ENCODE peak calls at places on chromosome 3, in eight cellular contexts. One of them, this sample, is unnamed.
A peak's percentile ranks its signal among the peaks of the same experiment; 100 is the strongest.

GRCh38 chr3:187616307-187616939 is 53.8 kb downstream of the SST start:
- DNase-seq in nephron progenitor cell: peak; percentile 61
- DNase-seq in neural progenitor cell: peak; percentile 76
- DNase-seq in K562: peak; percentile 47
- DNase-seq in foreskin keratinocyte: no peak
- DNase-seq in glutamatergic neuron: peak; percentile 66
- DNase-seq in WTC11: peak; percentile 62
- DNase-seq in transverse colon: peak; percentile 31
- DNase-seq in this sample: peak; percentile 38

GRCh38 chr3:52851348-52851747 is 16.5 kb upstream of the MUSTN1 start:
- DNase-seq in WTC11: peak; percentile 64
- DNase-seq in nephron progenitor cell: peak; percentile 44
- DNase-seq in transverse colon: no peak
- DNase-seq in neural progenitor cell: peak; percentile 77
- DNase-seq in foreskin keratinocyte: no peak
- DNase-seq in K562: peak; percentile 59
- DNase-seq in glutamatergic neuron: peak; percentile 59
- DNase-seq in this sample: peak; percentile 71

GRCh38 chr3:52001443-52001974 is 5.8 kb upstream of the RPL29 start:
- DNase-seq in foreskin keratinocyte: no peak
- DNase-seq in glutamatergic neuron: peak; percentile 86
- DNase-seq in transverse colon: peak; percentile 79
- DNase-seq in WTC11: peak; percentile 97
- DNase-seq in K562: peak; percentile 83
- DNase-seq in neural progenitor cell: peak; percentile 94
- DNase-seq in nephron progenitor cell: peak; percentile 93
- DNase-seq in this sample: peak; percentile 94

GRCh38 chr3:150535204-150535603 is 11.1 kb downstream of the SERP1 start:
- DNase-seq in glutamatergic neuron: no peak
- DNase-seq in neural progenitor cell: no peak
- DNase-seq in nephron progenitor cell: no peak
- DNase-seq in WTC11: no peak
- DNase-seq in foreskin keratinocyte: no peak
- DNase-seq in K562: no peak
- DNase-seq in transverse colon: no peak
- DNase-seq in this sample: no peak

GRCh38 chr3:136008732-136009456 is 43.4 kb downstream of the PPP2R3A start:
- DNase-seq in foreskin keratinocyte: no peak
- DNase-seq in nephron progenitor cell: no peak
- DNase-seq in glutamatergic neuron: no peak
- DNase-seq in K562: no peak
- DNase-seq in neural progenitor cell: no peak
- DNase-seq in transverse colon: no peak
- DNase-seq in WTC11: peak; percentile 18
- DNase-seq in this sample: no peak

GRCh38 chr3:86923071-86923476 is 67.9 kb downstream of the VGLL3 start:
- DNase-seq in neural progenitor cell: no peak
- DNase-seq in glutamatergic neuron: no peak
- DNase-seq in nephron progenitor cell: no peak
- DNase-seq in K562: no peak
- DNase-seq in WTC11: no peak
- DNase-seq in transverse colon: no peak
- DNase-seq in foreskin keratinocyte: peak; percentile 79
- DNase-seq in this sample: no peak

GRCh38 chr3:175951047-175951694 is 1092.0 kb downstream of the NAALADL2 start:
- DNase-seq in nephron progenitor cell: no peak
- DNase-seq in transverse colon: no peak
- DNase-seq in neural progenitor cell: no peak
- DNase-seq in K562: no peak
- DNase-seq in WTC11: no peak
- DNase-seq in foreskin keratinocyte: no peak
- DNase-seq in glutamatergic neuron: no peak
- DNase-seq in this sample: no peak

GRCh38 chr3:126616931-126617330 is 38.0 kb downstream of the TXNRD3 start:
- DNase-seq in nephron progenitor cell: no peak
- DNase-seq in foreskin keratinocyte: peak; percentile 24
- DNase-seq in K562: no peak
- DNase-seq in transverse colon: no peak
- DNase-seq in glutamatergic neuron: no peak
- DNase-seq in neural progenitor cell: no peak
- DNase-seq in WTC11: no peak
- DNase-seq in this sample: no peak

DNA sequence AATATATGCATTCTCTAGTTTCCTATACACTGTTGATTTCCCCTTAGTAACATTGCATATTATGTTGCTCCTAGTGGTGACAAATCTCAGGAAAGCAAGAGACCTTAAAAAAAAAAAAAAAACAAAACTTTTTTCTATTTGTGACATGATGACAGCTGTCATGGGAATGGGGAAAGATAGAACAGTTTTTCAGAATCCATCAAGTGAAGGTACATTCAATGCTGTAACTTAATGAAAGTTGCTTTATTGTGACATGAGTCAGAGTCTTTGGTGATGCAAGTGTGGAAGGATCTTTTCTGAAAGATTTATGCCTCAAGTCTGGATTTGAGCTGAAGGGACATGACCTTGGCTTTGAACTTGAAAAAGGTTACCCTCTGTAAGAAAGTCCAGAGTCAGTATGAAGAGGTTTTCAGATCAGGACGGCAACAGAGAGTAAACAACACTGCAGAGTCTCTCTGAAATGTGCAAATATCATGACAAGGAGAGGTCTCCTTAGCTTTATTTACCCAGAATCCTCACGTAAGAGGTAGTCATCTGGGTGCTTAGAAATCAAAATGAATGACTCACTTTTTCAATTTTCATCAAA is 424.7 kb downstream of the CNTN4 start:
- DNase-seq in neural progenitor cell: no peak
- DNase-seq in transverse colon: no peak
- DNase-seq in glutamatergic neuron: no peak
- DNase-seq in foreskin keratinocyte: no peak
- DNase-seq in WTC11: no peak
- DNase-seq in K562: no peak
- DNase-seq in nephron progenitor cell: no peak
- DNase-seq in this sample: no peak
- TF ChIP-seq CTCF in neural progenitor cell: no peak
- TF ChIP-seq CTCF in transverse colon: no peak
- TF ChIP-seq CTCF in glutamatergic neuron: no peak
- TF ChIP-seq CTCF in foreskin keratinocyte: no peak
- TF ChIP-seq CTCF in WTC11: no peak
- TF ChIP-seq CTCF in K562: no peak
- TF ChIP-seq CTCF in nephron progenitor cell: no peak
- TF ChIP-seq CTCF in this sample: no peak

DNA sequence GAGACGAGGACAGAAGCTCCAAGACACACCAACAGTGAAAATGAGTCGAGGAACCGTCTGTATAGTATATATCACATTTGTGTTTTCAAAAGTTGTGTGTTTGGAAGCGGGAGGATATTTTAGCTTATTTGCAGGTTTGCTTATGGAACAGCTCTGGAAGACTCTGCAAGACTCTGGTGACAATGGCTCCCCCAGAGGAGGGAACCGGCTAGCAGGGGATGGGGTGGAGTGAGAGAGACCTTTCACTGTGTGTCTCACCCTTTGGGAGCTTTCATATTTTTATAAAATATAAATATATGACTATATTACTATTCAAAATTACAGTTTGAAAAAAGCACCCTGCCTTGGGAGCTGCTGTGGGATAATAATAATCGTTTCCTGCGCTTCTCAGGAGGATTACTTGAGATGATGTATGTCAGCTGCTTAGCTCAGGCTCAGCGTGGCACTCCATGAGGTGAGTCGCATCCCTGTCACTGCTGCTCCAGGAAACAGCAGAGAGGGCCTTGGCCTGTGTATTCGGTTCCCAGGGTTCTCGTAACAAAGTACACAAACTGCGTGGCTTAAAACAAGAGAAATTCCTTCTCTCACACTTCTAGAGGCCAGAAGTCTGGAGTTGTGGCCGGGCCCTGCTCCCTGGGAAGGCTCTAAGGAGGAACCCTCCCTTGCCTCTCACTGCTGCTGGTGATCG is 183.9 kb downstream of the FAM43A start:
- DNase-seq in nephron progenitor cell: no peak
- DNase-seq in neural progenitor cell: no peak
- DNase-seq in glutamatergic neuron: no peak
- DNase-seq in transverse colon: no peak
- DNase-seq in K562: no peak
- DNase-seq in foreskin keratinocyte: peak; percentile 51
- DNase-seq in WTC11: no peak
- DNase-seq in this sample: no peak
- TF ChIP-seq CTCF in nephron progenitor cell: no peak
- TF ChIP-seq CTCF in neural progenitor cell: no peak
- TF ChIP-seq CTCF in glutamatergic neuron: no peak
- TF ChIP-seq CTCF in transverse colon: no peak
- TF ChIP-seq CTCF in K562: no peak
- TF ChIP-seq CTCF in foreskin keratinocyte: peak; percentile 19
- TF ChIP-seq CTCF in WTC11: no peak
- TF ChIP-seq CTCF in this sample: no peak

GRCh38 chr3:28077566-28077965 is 163.9 kb upstream of the CMC1 start:
- DNase-seq in nephron progenitor cell: peak; percentile 2
- DNase-seq in neural progenitor cell: peak; percentile 75
- DNase-seq in K562: no peak
- DNase-seq in foreskin keratinocyte: no peak
- DNase-seq in glutamatergic neuron: no peak
- DNase-seq in transverse colon: no peak
- DNase-seq in WTC11: peak; percentile 52
- DNase-seq in this sample: no peak
- TF ChIP-seq CTCF in nephron progenitor cell: no peak
- TF ChIP-seq CTCF in neural progenitor cell: no peak
- TF ChIP-seq CTCF in K562: no peak
- TF ChIP-seq CTCF in foreskin keratinocyte: peak; percentile 32
- TF ChIP-seq CTCF in glutamatergic neuron: no peak
- TF ChIP-seq CTCF in transverse colon: no peak
- TF ChIP-seq CTCF in WTC11: no peak
- TF ChIP-seq CTCF in this sample: no peak

DNA sequence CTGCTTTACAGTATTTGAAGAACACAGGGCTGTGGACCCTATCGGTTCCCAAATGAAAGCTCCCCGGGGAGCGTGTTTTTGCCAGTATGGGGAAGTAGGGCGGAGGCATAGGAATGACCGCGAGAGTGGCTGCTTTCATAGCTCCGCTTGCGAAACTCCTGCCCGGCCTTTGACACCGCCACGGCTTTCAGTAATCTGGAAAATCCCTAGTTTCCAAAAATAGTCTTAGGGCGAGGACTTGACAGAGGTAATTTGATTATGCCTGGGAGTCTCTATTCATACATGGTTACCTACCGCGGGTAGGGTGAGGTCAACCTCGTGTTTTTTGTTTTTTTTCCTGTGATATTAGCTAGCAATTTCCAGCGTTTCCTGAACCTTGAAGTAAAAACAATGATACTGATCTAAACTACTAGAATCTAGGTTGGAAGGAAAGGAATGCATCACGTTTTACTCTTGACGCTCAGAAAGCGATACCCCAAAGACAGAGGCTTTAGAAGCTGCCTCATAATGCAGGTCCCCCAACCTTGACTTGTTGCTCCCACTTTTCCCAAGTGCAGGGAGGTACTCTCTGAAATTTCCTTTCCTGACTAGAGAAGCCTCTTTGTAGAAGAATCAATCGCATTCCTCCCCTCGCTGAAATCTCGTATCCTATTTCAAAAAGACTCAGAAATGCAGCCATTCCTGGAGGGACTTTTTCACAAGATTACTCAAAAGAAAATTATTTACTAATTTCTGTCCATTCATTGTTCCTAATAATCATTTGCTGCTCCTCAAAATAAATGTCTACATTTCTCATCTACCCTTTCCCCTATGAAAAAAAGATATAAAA is 919 bp upstream of the CCNL1 start:
- DNase-seq in neural progenitor cell: peak; percentile 64
- DNase-seq in WTC11: no peak
- DNase-seq in nephron progenitor cell: no peak
- DNase-seq in transverse colon: peak; percentile 89
- DNase-seq in K562: peak; percentile 24
- DNase-seq in foreskin keratinocyte: peak; percentile 86
- DNase-seq in glutamatergic neuron: no peak
- DNase-seq in this sample: peak; percentile 46
- TF ChIP-seq CTCF in neural progenitor cell: no peak
- TF ChIP-seq CTCF in WTC11: no peak
- TF ChIP-seq CTCF in nephron progenitor cell: no peak
- TF ChIP-seq CTCF in transverse colon: no peak
- TF ChIP-seq CTCF in K562: no peak
- TF ChIP-seq CTCF in foreskin keratinocyte: no peak
- TF ChIP-seq CTCF in glutamatergic neuron: no peak
- TF ChIP-seq CTCF in this sample: no peak

DNA sequence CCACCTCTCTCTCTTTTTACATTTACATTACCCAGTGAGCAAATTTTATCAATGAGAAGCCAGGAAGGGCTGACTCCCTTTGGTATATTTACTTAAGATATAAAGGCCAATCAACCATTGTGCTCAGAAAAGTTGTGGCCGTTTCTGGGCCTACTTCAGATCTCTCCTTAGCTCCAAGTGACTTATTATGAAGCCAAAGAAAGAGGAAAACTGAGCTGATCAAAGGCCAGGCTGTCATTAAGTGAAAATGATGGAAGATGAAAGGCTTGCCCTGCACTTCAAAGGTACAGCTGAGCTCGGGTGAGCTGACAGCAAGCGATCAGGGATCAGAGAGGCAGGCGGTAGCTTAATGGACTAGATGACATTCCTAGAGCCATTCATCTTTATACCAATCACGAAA is 24.8 kb downstream of the VGLL4 start:
- DNase-seq in neural progenitor cell: no peak
- DNase-seq in nephron progenitor cell: no peak
- DNase-seq in K562: no peak
- DNase-seq in foreskin keratinocyte: no peak
- DNase-seq in glutamatergic neuron: no peak
- DNase-seq in transverse colon: no peak
- DNase-seq in WTC11: no peak
- DNase-seq in this sample: no peak
- TF ChIP-seq CTCF in neural progenitor cell: no peak
- TF ChIP-seq CTCF in nephron progenitor cell: no peak
- TF ChIP-seq CTCF in K562: no peak
- TF ChIP-seq CTCF in foreskin keratinocyte: no peak
- TF ChIP-seq CTCF in glutamatergic neuron: no peak
- TF ChIP-seq CTCF in transverse colon: no peak
- TF ChIP-seq CTCF in WTC11: no peak
- TF ChIP-seq CTCF in this sample: no peak

DNA sequence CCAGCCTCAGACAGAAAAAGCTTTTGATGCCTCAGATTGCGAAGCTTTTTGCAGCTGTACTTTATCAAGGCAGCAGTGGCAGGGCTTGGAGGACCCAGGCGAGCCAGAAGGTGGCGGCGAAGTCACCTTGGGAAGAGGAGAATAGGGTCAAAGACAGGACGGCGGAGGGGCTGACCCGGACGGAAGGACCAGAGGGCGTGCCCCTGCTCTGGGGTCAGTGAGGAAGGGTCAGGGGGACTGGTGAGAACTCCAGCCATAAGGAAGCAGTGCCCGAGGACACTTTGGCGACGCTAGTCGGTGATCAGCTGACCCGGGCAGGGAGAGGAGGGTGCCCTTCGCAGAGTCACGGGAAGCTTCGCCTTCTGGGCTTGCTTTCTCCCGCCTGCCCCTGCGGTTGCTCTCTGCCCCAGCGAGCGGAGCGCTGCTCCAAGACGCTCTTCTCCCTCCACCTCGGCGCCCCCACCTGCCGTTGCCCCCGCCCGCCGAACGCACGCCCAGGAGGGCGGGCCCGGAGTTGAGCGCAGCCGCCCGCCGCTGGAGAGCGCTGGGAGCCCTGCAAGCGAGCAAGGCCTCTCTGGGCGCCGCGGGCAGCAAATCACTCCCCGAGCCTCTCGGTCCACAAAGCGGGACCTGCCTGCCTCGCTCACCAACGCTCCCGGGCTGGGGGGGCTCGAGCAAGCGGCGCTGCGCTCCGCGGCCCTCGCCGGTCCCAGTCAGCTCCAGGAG is 1.4 kb downstream of the CADPS start:
- DNase-seq in glutamatergic neuron: peak; percentile 86
- DNase-seq in neural progenitor cell: peak; percentile 91
- DNase-seq in WTC11: peak; percentile 89
- DNase-seq in foreskin keratinocyte: no peak
- DNase-seq in K562: no peak
- DNase-seq in nephron progenitor cell: peak; percentile 72
- DNase-seq in transverse colon: peak; percentile 59
- DNase-seq in this sample: peak; percentile 13
- TF ChIP-seq CTCF in glutamatergic neuron: no peak
- TF ChIP-seq CTCF in neural progenitor cell: peak; percentile 63
- TF ChIP-seq CTCF in WTC11: no peak
- TF ChIP-seq CTCF in foreskin keratinocyte: no peak
- TF ChIP-seq CTCF in K562: no peak
- TF ChIP-seq CTCF in nephron progenitor cell: peak; percentile 36
- TF ChIP-seq CTCF in transverse colon: peak; percentile 44
- TF ChIP-seq CTCF in this sample: no peak